ENCODE peak calls at places on chromosomes 6 and 20, in four cellular contexts. E, P, V and K are unnamed samples.

GRCh38 chr6:109187399-109188114 is 92.2 kb downstream of the CEP57L1 start:
- DNase-seq in V (no peak), P (peak), E (peak), K (peak)

GRCh38 chr6:7137335-7138106 is 29.8 kb downstream of the RREB1 start:
- DNase-seq in E (no peak), P (peak), V (no peak), K (no peak)

GRCh38 chr20:62704341-62704948 is 4.2 kb upstream of the NTSR1 start:
- DNase-seq in P (peak), E (peak), V (no peak), K (peak)

GRCh38 chr6:24859132-24859531 is 60.4 kb upstream of the ARMH2 start:
- DNase-seq in E (no peak), P (no peak), V (no peak), K (no peak)

GRCh38 chr6:105482227-105482839 is 79.5 kb upstream of the PREP start:
- DNase-seq in P (no peak), E (no peak), V (no peak), K (no peak)

GRCh38 chr20:56689852-56690485 is 60.9 kb downstream of the TFAP2C start:
- DNase-seq in E (no peak), P (no peak), V (no peak), K (no peak)

GRCh38 chr6:18307006-18307405 is 42.7 kb upstream of the DEK start:
- DNase-seq in V (no peak), E (no peak), P (no peak), K (no peak)

GRCh38 chr6:79913369-79913768 is 34.0 kb downstream of the ELOVL4 start:
- DNase-seq in V (no peak), P (no peak), E (no peak), K (no peak)

GRCh38 chr20:11372831-11373230 is 544.9 kb upstream of the BTBD3 start:
- DNase-seq in E (no peak), V (no peak), P (no peak), K (no peak)

GRCh38 chr6:29005183-29005885 is at the start of gene ZNF311:
- DNase-seq in E (peak), P (peak), V (no peak), K (no peak)

GRCh38 chr20:63116412-63117106 is 99.4 kb downstream of the YTHDF1 start:
- DNase-seq in P (peak), E (peak), V (no peak), K (no peak)

GRCh38 chr20:52459150-52459549 is 267.6 kb upstream of the ZFP64 start:
- DNase-seq in V (no peak), E (no peak), P (no peak), K (no peak)

GRCh38 chr6:16006681-16007080 is 122.2 kb upstream of the MYLIP start:
- DNase-seq in V (no peak), E (no peak), P (no peak), K (no peak)

GRCh38 chr20:8540466-8540865 is 408.4 kb downstream of the PLCB1 start:
- DNase-seq in V (no peak), P (no peak), E (no peak), K (peak)

GRCh38 chr6:52392944-52393343 is 27.2 kb upstream of the EFHC1 start:
- DNase-seq in E (no peak), V (no peak), P (no peak), K (no peak)

GRCh38 chr6:159977242-159978214 is 8.6 kb downstream of the IGF2R start:
- DNase-seq in P (no peak), E (no peak), V (no peak), K (no peak)

GRCh38 chr20:19506021-19506420 is 252.0 kb upstream of the RIN2 start:
- DNase-seq in E (no peak), P (no peak), V (no peak), K (no peak)

GRCh38 chr6:113306552-113307145 is 550.5 kb upstream of the MARCKS start:
- DNase-seq in E (peak), V (peak), P (peak), K (peak)

GRCh38 chr20:8853805-8854338 is 215.0 kb upstream of the PLCB4 start:
- DNase-seq in E (peak), V (peak), P (peak), K (peak)

DNA sequence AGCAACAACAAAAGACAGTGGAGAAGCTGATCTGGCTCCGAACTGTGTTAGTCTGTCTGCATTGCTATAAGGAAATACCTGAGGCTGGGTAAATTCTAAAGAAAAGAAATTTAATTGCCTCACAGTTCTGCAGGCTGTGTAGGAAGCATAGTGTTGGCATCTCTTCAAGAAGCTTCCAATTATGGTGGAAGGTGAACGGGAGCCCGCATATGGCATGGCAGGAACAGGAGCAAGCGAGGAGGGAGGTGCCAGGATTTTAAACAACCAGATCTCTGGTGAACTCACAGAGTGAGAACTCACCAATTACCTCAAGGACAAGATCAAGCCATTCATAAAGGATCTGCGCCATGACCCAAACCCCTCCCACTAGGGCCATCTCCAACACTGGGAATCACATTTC is 293.5 kb downstream of the SMOC2 start:
- DNase-seq in V (no peak), E (no peak), P (no peak), K (no peak)
- TF ChIP-seq POLR2AphosphoS2 in V (no peak), E (no peak), P (no peak), K (no peak)

DNA sequence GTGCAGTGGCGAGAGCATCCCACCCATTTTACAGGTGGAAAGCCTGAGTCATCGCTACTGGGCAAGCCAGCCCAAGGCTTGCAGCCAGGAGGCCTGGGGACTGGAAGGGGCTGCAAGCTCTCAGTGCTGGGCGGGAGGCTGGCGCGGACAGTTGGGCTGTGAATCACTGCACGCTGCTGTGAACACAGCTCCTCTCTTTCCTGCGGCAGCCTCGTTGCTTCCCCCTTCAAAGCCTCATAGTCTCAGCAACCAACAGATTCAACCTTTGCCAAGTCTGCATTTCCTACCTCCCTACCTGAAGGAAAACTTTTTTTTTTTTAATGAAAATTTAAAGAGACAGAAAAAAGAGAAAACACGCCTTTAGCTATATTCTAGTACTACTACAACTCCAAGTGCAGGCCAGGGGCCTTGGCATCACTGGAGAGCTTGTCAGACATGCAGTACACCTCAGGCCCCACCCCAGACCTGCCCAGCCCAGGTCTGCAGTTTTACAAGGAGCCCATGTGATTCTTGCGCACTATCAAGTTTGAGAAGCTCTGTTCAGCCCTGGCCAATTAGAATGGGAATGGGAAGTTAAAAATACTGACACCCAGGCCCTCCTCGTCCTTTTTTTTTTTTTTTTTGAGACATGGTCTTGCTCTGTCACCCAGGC is 85.1 kb downstream of the NFATC2 start:
- DNase-seq in E (peak), P (no peak), V (no peak), K (no peak)
- TF ChIP-seq CEBPB in E (no peak), P (no peak), V (no peak), K (no peak)

GRCh38 chr6:158909938-158910337 is 90.1 kb downstream of the RSPH3 start:
- DNase-seq in P (no peak), V (no peak), E (no peak), K (no peak)

GRCh38 chr6:158912591-158912990 is 87.4 kb downstream of the RSPH3 start:
- DNase-seq in E (no peak), V (no peak), P (no peak), K (no peak)

GRCh38 chr6:158911746-158912158 is 88.2 kb downstream of the RSPH3 start:
- DNase-seq in P (no peak), E (no peak), V (peak), K (no peak)

GRCh38 chr6:158908596-158908995 is 89.4 kb upstream of the EZR start:
- DNase-seq in V (no peak), P (no peak), E (no peak), K (no peak)

GRCh38 chr6:158910484-158911075 is 89.4 kb downstream of the RSPH3 start:
- DNase-seq in V (peak), P (no peak), E (no peak), K (no peak)
- TF ChIP-seq POLR2AphosphoS2 in V (no peak), P (no peak), E (no peak), K (no peak)

DNA sequence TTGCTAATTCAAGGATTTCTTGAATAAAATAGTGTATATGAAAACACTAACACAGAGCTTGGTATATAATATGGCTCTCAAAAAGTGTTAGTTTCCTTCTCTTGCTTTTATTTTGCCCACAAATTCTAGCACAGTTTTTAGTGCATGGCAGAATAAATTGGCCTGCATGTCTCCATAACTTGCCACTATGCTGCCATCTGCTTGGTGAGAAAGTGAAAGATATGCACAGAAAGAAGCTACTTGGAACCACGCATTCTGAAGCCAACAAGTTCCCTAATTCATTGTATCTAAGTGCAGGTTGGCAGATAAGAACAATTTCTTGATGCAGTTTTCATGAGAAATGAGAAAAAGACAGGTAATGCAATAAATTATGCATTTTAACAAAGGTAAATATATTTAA is 101.2 kb downstream of the EPHA7 start:
- DNase-seq in E (no peak), P (no peak), V (no peak), K (no peak)
- TF ChIP-seq CEBPB in E (no peak), P (no peak), V (no peak), K (no peak)